ENCODE peak calls at places on chromosomes 13 and 19, in five cellular contexts. I is left colon; F is IMR-90; H is head of caudate nucleus; P is stimulated activated CD8-positive, alpha-beta memory T cell treated with anti-CD3 and anti-CD28 coated beads, Interleukin-4, amount 100 ng/mL, for 24 hours. A is an unnamed sample.

GRCh38 chr19:10517760-10518443 is 655 bp upstream of the S1PR5 start:
- DNase-seq in I (no peak), F (peak; percentile 15), H (peak; percentile 64), P (no peak), A (no peak)

GRCh38 chr13:111339366-111340143 is 19.1 kb downstream of the TEX29 start:
- DNase-seq in I (no peak), F (no peak), H (no peak), P (no peak), A (no peak)

GRCh38 chr19:14136509-14137281 is at the start of gene ASF1B:
- DNase-seq in I (peak; percentile 99), F (peak; percentile 100), H (peak; percentile 100), P (peak; percentile 94), A (peak; percentile 97)

GRCh38 chr13:104140557-104140956 is 1074.3 kb upstream of the SLC10A2 start:
- DNase-seq in I (no peak), F (no peak), H (no peak), P (no peak), A (no peak)

GRCh38 chr19:18292460-18292809 is 11.0 kb upstream of the JUND start:
- DNase-seq in I (no peak), F (no peak), H (no peak), P (no peak), A (no peak)

GRCh38 chr19:7441468-7442146 is 47.2 kb downstream of the PEX11G start:
- DNase-seq in I (no peak), F (no peak), H (no peak), P (no peak), A (no peak)

GRCh38 chr13:46160474-46161066 is 21.4 kb downstream of the LCP1 start:
- DNase-seq in I (no peak), F (peak; percentile 54), H (no peak), P (no peak), A (no peak)

GRCh38 chr13:101490400-101491015 is 38.0 kb downstream of the ITGBL1 start:
- DNase-seq in I (no peak), F (no peak), H (no peak), P (no peak), A (no peak)

GRCh38 chr19:17002455-17002854 is 24.2 kb downstream of the CPAMD8 start:
- DNase-seq in I (no peak), F (no peak), H (no peak), P (no peak), A (no peak)

GRCh38 chr19:21610787-21611186 is 105.4 kb downstream of the ZNF429 start:
- DNase-seq in I (no peak), F (no peak), H (no peak), P (no peak), A (no peak)

GRCh38 chr19:14565298-14565679 is 6.6 kb downstream of the NDUFB7 start:
- DNase-seq in I (no peak), F (no peak), H (no peak), P (no peak), A (no peak)

GRCh38 chr13:99323488-99323887 is 16.3 kb upstream of the GPR183 start:
- DNase-seq in I (no peak), F (peak; percentile 51), H (no peak), P (no peak), A (no peak)

GRCh38 chr13:39779337-39780270 is 124.1 kb downstream of the COG6 start:
- DNase-seq in I (no peak), F (peak; percentile 36), H (no peak), P (no peak), A (no peak)

GRCh38 chr13:110444226-110444653 is 117.3 kb downstream of the RAB20 start:
- DNase-seq in I (no peak), F (peak; percentile 20), H (no peak), P (no peak), A (no peak)

GRCh38 chr19:6590458-6591319 is at the start of gene CD70:
- DNase-seq in I (peak; percentile 29), F (no peak), H (no peak), P (no peak), A (no peak)

GRCh38 chr19:2154587-2155075 is 3.3 kb upstream of the AP3D1 start:
- DNase-seq in I (peak; percentile 58), F (peak; percentile 46), H (no peak), P (no peak), A (no peak)

GRCh38 chr13:74868044-74868443 is 613.9 kb downstream of the TBC1D4 start:
- DNase-seq in I (no peak), F (no peak), H (no peak), P (no peak), A (no peak)

GRCh38 chr13:46687810-46688209 is 109.2 kb downstream of the ESD start:
- DNase-seq in I (no peak), F (peak; percentile 46), H (no peak), P (no peak), A (peak; percentile 49)

GRCh38 chr13:44125943-44126469 is 246.3 kb downstream of the LACC1 start:
- DNase-seq in I (no peak), F (peak; percentile 93), H (no peak), P (no peak), A (no peak)

GRCh38 chr13:97574926-97575325 is 141.0 kb downstream of the RAP2A start:
- DNase-seq in I (peak; percentile 30), F (peak; percentile 52), H (no peak), P (no peak), A (no peak)

GRCh38 chr13:113349050-113349449 is 14.9 kb downstream of the GRTP1 start:
- DNase-seq in I (no peak), F (no peak), H (no peak), P (no peak), A (no peak)

GRCh38 chr19:11288349-11288748 is 7.6 kb upstream of the TSPAN16 start:
- DNase-seq in I (no peak), F (peak; percentile 41), H (no peak), P (no peak), A (no peak)

GRCh38 chr19:1122972-1123363 is 19.2 kb downstream of the GPX4 start:
- DNase-seq in I (peak; percentile 71), F (peak; percentile 56), H (no peak), P (no peak), A (no peak)

GRCh38 chr13:95535243-95535642 is 17.3 kb upstream of the CLDN10 start:
- DNase-seq in I (no peak), F (peak; percentile 73), H (no peak), P (no peak), A (peak; percentile 86)

GRCh38 chr19:14467391-14467790 is 7.8 kb downstream of the PTGER1 start:
- DNase-seq in I (no peak), F (no peak), H (no peak), P (no peak), A (no peak)

GRCh38 chr13:79468819-79469218 is 12.1 kb upstream of the NDFIP2 start:
- DNase-seq in I (no peak), F (no peak), H (no peak), P (no peak), A (no peak)

GRCh38 chr19:400976-401835 is 7.7 kb downstream of the C2CD4C start:
- DNase-seq in I (peak; percentile 19), F (no peak), H (no peak), P (no peak), A (no peak)

GRCh38 chr19:46125447-46125846 is 959 bp upstream of the IGFL3 start:
- DNase-seq in I (no peak), F (no peak), H (no peak), P (no peak), A (no peak)

GRCh38 chr13:97953376-97953970 is at the start of gene IPO5:
- DNase-seq in I (no peak), F (peak; percentile 73), H (no peak), P (no peak), A (no peak)

GRCh38 chr19:38812004-38812840 is 523 bp downstream of the LGALS4 start:
- DNase-seq in I (no peak), F (no peak), H (no peak), P (no peak), A (no peak)

GRCh38 chr13:38951525-38952313 is 38.9 kb downstream of the STOML3 start:
- DNase-seq in I (peak; percentile 80), F (no peak), H (no peak), P (no peak), A (no peak)

GRCh38 chr19:43820098-43820860 is 6.8 kb upstream of the ZNF283 start:
- DNase-seq in I (no peak), F (peak; percentile 42), H (peak; percentile 86), P (no peak), A (no peak)

GRCh38 chr13:19605161-19605955 is 28.1 kb upstream of the MPHOSPH8 start:
- DNase-seq in I (no peak), F (peak; percentile 34), H (no peak), P (no peak), A (no peak)

GRCh38 chr13:43894438-43894837 is 14.7 kb downstream of the LACC1 start:
- DNase-seq in I (no peak), F (no peak), H (no peak), P (no peak), A (no peak)

GRCh38 chr13:58619396-58620113 is 988.0 kb downstream of the PCDH17 start:
- DNase-seq in I (no peak), F (no peak), H (no peak), P (no peak), A (no peak)

GRCh38 chr19:1315470-1316166 is 29.9 kb downstream of the EFNA2 start:
- DNase-seq in I (peak; percentile 47), F (peak; percentile 25), H (peak; percentile 86), P (peak; percentile 21), A (no peak)

GRCh38 chr13:44311011-44311481 is 62.6 kb upstream of the SERP2 start:
- DNase-seq in I (no peak), F (peak; percentile 52), H (no peak), P (no peak), A (no peak)